ENCODE peak calls at places on chromosomes 2 and 18, in four cellular contexts. One of them, this sample, is unnamed.

GRCh38 chr2:217804786-217805678 is 197.8 kb downstream of the TNS1 start:
- DNase-seq in MCF 10A: no peak
- DNase-seq in pons: no peak
- DNase-seq in GM03348: no peak
- DNase-seq in this sample: no peak

GRCh38 chr2:54955674-54956391 is 94.4 kb downstream of the RTN4 start:
- DNase-seq in pons: no peak
- DNase-seq in GM03348: no peak
- DNase-seq in MCF 10A: no peak
- DNase-seq in this sample: no peak

GRCh38 chr2:240946654-240947053 is 40.5 kb downstream of the CROCC2 start:
- DNase-seq in pons: no peak
- DNase-seq in GM03348: no peak
- DNase-seq in MCF 10A: peak; percentile 60
- DNase-seq in this sample: peak; percentile 8

GRCh38 chr2:217065695-217066405 is 206.0 kb upstream of the TNP1 start:
- DNase-seq in GM03348: peak; percentile 74
- DNase-seq in MCF 10A: peak; percentile 80
- DNase-seq in pons: no peak
- DNase-seq in this sample: peak; percentile 83

GRCh38 chr2:155872396-155872795 is 460.1 kb downstream of the NR4A2 start:
- DNase-seq in pons: no peak
- DNase-seq in GM03348: no peak
- DNase-seq in MCF 10A: no peak
- DNase-seq in this sample: no peak

GRCh38 chr2:240868286-240869108 is at the start of gene AGXT:
- DNase-seq in pons: no peak
- DNase-seq in GM03348: no peak
- DNase-seq in MCF 10A: peak; percentile 55
- DNase-seq in this sample: no peak

GRCh38 chr18:59570101-59570875 is 126.9 kb downstream of the CCBE1 start:
- DNase-seq in MCF 10A: no peak
- DNase-seq in pons: no peak
- DNase-seq in GM03348: no peak
- DNase-seq in this sample: no peak

GRCh38 chr2:191427031-191427430 is 181.8 kb downstream of the MYO1B start:
- DNase-seq in MCF 10A: no peak
- DNase-seq in pons: no peak
- DNase-seq in GM03348: no peak
- DNase-seq in this sample: no peak

GRCh38 chr2:188345439-188345838 is 53.8 kb downstream of the GULP1 start:
- DNase-seq in MCF 10A: no peak
- DNase-seq in GM03348: peak; percentile 7
- DNase-seq in pons: no peak
- DNase-seq in this sample: no peak

GRCh38 chr18:62979900-62980299 is 264.6 kb downstream of the PHLPP1 start:
- DNase-seq in MCF 10A: no peak
- DNase-seq in GM03348: no peak
- DNase-seq in pons: peak; percentile 73
- DNase-seq in this sample: no peak

GRCh38 chr2:183000846-183001245 is 37.4 kb downstream of the NCKAP1 start:
- DNase-seq in GM03348: no peak
- DNase-seq in pons: no peak
- DNase-seq in MCF 10A: no peak
- DNase-seq in this sample: no peak

GRCh38 chr2:208253518-208254117 is 1.3 kb downstream of the IDH1 start:
- DNase-seq in pons: no peak
- DNase-seq in GM03348: no peak
- DNase-seq in MCF 10A: no peak
- DNase-seq in this sample: no peak

GRCh38 chr2:144351687-144352086 is 168.2 kb downstream of the ZEB2 start:
- DNase-seq in pons: no peak
- DNase-seq in MCF 10A: no peak
- DNase-seq in GM03348: no peak
- DNase-seq in this sample: no peak

GRCh38 chr2:16057661-16058060 is 117.3 kb downstream of the MYCN start:
- DNase-seq in pons: no peak
- DNase-seq in GM03348: no peak
- DNase-seq in MCF 10A: no peak
- DNase-seq in this sample: no peak

GRCh38 chr2:133255363-133255762 is 312.9 kb downstream of the NCKAP5 start:
- DNase-seq in pons: peak; percentile 89
- DNase-seq in MCF 10A: no peak
- DNase-seq in GM03348: no peak
- DNase-seq in this sample: no peak

GRCh38 chr18:41873730-41874129 is 81.3 kb upstream of the PIK3C3 start:
- DNase-seq in MCF 10A: no peak
- DNase-seq in GM03348: no peak
- DNase-seq in pons: no peak
- DNase-seq in this sample: no peak

GRCh38 chr18:51660316-51660715 is 462.8 kb upstream of the MEX3C start:
- DNase-seq in MCF 10A: no peak
- DNase-seq in pons: no peak
- DNase-seq in GM03348: no peak
- DNase-seq in this sample: no peak

GRCh38 chr2:99662761-99663341 is 173.0 kb upstream of the REV1 start:
- DNase-seq in MCF 10A: peak; percentile 60
- DNase-seq in pons: peak; percentile 94
- DNase-seq in GM03348: peak; percentile 86
- DNase-seq in this sample: no peak

GRCh38 chr2:49306925-49307324 is 152.6 kb upstream of the FSHR start:
- DNase-seq in GM03348: no peak
- DNase-seq in pons: no peak
- DNase-seq in MCF 10A: peak; percentile 40
- DNase-seq in this sample: no peak

GRCh38 chr2:120798569-120799215 is 63.0 kb downstream of the GLI2 start:
- DNase-seq in MCF 10A: no peak
- DNase-seq in GM03348: no peak
- DNase-seq in pons: no peak
- DNase-seq in this sample: no peak

GRCh38 chr2:55590810-55591440 is 26.5 kb downstream of the PPP4R3B start:
- DNase-seq in pons: no peak
- DNase-seq in GM03348: peak; percentile 55
- DNase-seq in MCF 10A: peak; percentile 78
- DNase-seq in this sample: peak; percentile 52

GRCh38 chr2:241870611-241871537 is 1.3 kb downstream of the RTP5 start:
- DNase-seq in GM03348: no peak
- DNase-seq in pons: no peak
- DNase-seq in MCF 10A: no peak
- DNase-seq in this sample: no peak

GRCh38 chr2:79040967-79041582 is 15.6 kb downstream of the REG3G start:
- DNase-seq in MCF 10A: no peak
- DNase-seq in GM03348: no peak
- DNase-seq in pons: peak; percentile 27
- DNase-seq in this sample: no peak

GRCh38 chr2:74945783-74946165 is 12.7 kb upstream of the POLE4 start:
- DNase-seq in MCF 10A: no peak
- DNase-seq in pons: no peak
- DNase-seq in GM03348: no peak
- DNase-seq in this sample: no peak

GRCh38 chr2:95305341-95306058 is 8.4 kb downstream of the KCNIP3 start:
- DNase-seq in GM03348: no peak
- DNase-seq in pons: no peak
- DNase-seq in MCF 10A: no peak
- DNase-seq in this sample: no peak

GRCh38 chr2:222613715-222614331 is 42.1 kb downstream of the FARSB start:
- DNase-seq in pons: peak; percentile 64
- DNase-seq in MCF 10A: peak; percentile 59
- DNase-seq in GM03348: peak; percentile 68
- DNase-seq in this sample: no peak

GRCh38 chr2:224655006-224655537 is 61.1 kb downstream of the CCDC195 start:
- DNase-seq in pons: no peak
- DNase-seq in MCF 10A: no peak
- DNase-seq in GM03348: no peak
- DNase-seq in this sample: no peak

GRCh38 chr2:111704246-111704645 is 179.7 kb downstream of the ANAPC1 start:
- DNase-seq in MCF 10A: peak; percentile 78
- DNase-seq in GM03348: peak; percentile 65
- DNase-seq in pons: no peak
- DNase-seq in this sample: no peak

GRCh38 chr2:63788070-63788469 is 53.6 kb upstream of the UGP2 start:
- DNase-seq in MCF 10A: peak; percentile 53
- DNase-seq in GM03348: peak; percentile 15
- DNase-seq in pons: no peak
- DNase-seq in this sample: peak; percentile 56

GRCh38 chr2:99420031-99420430 is 69.8 kb downstream of the REV1 start:
- DNase-seq in pons: no peak
- DNase-seq in MCF 10A: no peak
- DNase-seq in GM03348: peak; percentile 64
- DNase-seq in this sample: no peak

GRCh38 chr2:44324971-44325426 is 36.3 kb downstream of the PREPL start:
- DNase-seq in GM03348: peak; percentile 52
- DNase-seq in pons: no peak
- DNase-seq in MCF 10A: peak; percentile 8
- DNase-seq in this sample: no peak

GRCh38 chr2:151138507-151138906 is 123.2 kb downstream of the RBM43 start:
- DNase-seq in GM03348: peak; percentile 53
- DNase-seq in MCF 10A: no peak
- DNase-seq in pons: no peak
- DNase-seq in this sample: no peak

GRCh38 chr2:203656522-203657287 is 49.7 kb upstream of the CD28 start:
- DNase-seq in MCF 10A: peak; percentile 91
- DNase-seq in GM03348: peak; percentile 55
- DNase-seq in pons: peak; percentile 86
- DNase-seq in this sample: peak; percentile 93

GRCh38 chr18:46369323-46369722 is 265.1 kb downstream of the HAUS1 start:
- DNase-seq in pons: no peak
- DNase-seq in GM03348: no peak
- DNase-seq in MCF 10A: no peak
- DNase-seq in this sample: no peak

GRCh38 chr2:26977012-26977411 is 6.6 kb downstream of the MAPRE3 start:
- DNase-seq in MCF 10A: no peak
- DNase-seq in pons: no peak
- DNase-seq in GM03348: no peak
- DNase-seq in this sample: no peak

GRCh38 chr2:102677219-102678215 is 58.2 kb downstream of the SLC9A2 start:
- DNase-seq in MCF 10A: peak; percentile 31
- DNase-seq in pons: no peak
- DNase-seq in GM03348: no peak
- DNase-seq in this sample: no peak